ENCODE peak calls at places on chromosomes 7 and 10, in five cellular contexts. Q is CD8-positive, alpha-beta T cell; T is MCF 10A; F is Peyer's patch; Z is cardiac fibroblast. I is an unnamed sample.

GRCh38 chr7:90570373-90570959 is 25.7 kb upstream of the CDK14 start:
- DNase-seq in Q (no peak), T (no peak), F (no peak), Z (peak), I (no peak)

GRCh38 chr7:21869785-21870402 is 75.8 kb downstream of the CDCA7L start:
- DNase-seq in Q (no peak), T (no peak), F (no peak), Z (peak), I (no peak)

GRCh38 chr7:22759721-22760120 is 32.7 kb downstream of the IL6 start:
- DNase-seq in Q (no peak), T (no peak), F (no peak), Z (peak), I (no peak)

GRCh38 chr10:93445097-93445960 is 36.8 kb downstream of the MYOF start:
- DNase-seq in Q (no peak), T (peak), F (peak), Z (peak), I (no peak)

GRCh38 chr10:97796651-97797050 is 24.9 kb upstream of the SFRP5 start:
- DNase-seq in Q (no peak), T (no peak), F (no peak), Z (no peak), I (no peak)

GRCh38 chr10:73742454-73742734 is 1.8 kb upstream of the SEC24C start:
- DNase-seq in Q (no peak), T (no peak), F (no peak), Z (no peak), I (no peak)

GRCh38 chr7:98054585-98054984 is 52.1 kb upstream of the LMTK2 start:
- DNase-seq in Q (no peak), T (peak), F (no peak), Z (no peak), I (no peak)

GRCh38 chr10:30984563-30985328 is 46.9 kb downstream of the ZNF438 start:
- DNase-seq in Q (no peak), T (peak), F (no peak), Z (peak), I (no peak)

GRCh38 chr10:3477683-3478082 is 305.1 kb upstream of the PITRM1 start:
- DNase-seq in Q (no peak), T (peak), F (no peak), Z (peak), I (no peak)

GRCh38 chr7:77933394-77933793 is 134.8 kb downstream of the PHTF2 start:
- DNase-seq in Q (no peak), T (peak), F (no peak), Z (peak), I (no peak)

GRCh38 chr7:65946895-65947294 is 35.1 kb downstream of the GUSB start:
- DNase-seq in Q (no peak), T (peak), F (no peak), Z (peak), I (no peak)

GRCh38 chr10:131184503-131184902 is 127.0 kb downstream of the TCERG1L start:
- DNase-seq in Q (no peak), T (no peak), F (no peak), Z (no peak), I (no peak)

GRCh38 chr10:84329986-84330651 is 1.7 kb downstream of the CCSER2 start:
- DNase-seq in Q (peak), T (no peak), F (no peak), Z (no peak), I (peak)

GRCh38 chr7:73904219-73905136 is 43.5 kb downstream of the TMEM270 start:
- DNase-seq in Q (no peak), T (peak), F (no peak), Z (no peak), I (no peak)

GRCh38 chr7:107693396-107693795 is 32.8 kb downstream of the SLC26A4 start:
- DNase-seq in Q (no peak), T (no peak), F (no peak), Z (no peak), I (no peak)

GRCh38 chr10:107091126-107091525 is 73.4 kb downstream of the SORCS1 start:
- DNase-seq in Q (no peak), T (peak), F (no peak), Z (no peak), I (no peak)

DNA sequence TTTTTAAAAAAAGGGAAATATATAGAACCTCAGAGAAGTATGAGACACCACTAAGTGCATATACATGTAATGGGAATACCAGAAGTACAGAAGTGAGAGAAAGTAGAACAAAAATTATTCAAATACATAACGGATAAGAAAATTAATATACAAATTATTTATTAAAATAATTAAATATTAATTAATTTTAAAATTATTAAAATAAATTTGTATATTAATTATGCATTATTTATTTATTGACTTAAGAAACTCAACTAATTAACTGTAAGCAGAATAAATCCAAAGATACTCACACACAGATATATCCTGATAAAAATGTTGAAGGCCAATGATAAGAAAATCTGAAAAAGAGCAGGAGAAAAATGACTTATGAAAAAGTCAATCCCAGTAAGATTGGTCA is 1333.5 kb upstream of the CELF2 start:
- DNase-seq in Q (no peak), T (no peak), F (no peak), Z (no peak), I (no peak)
- TF ChIP-seq CTCF in Q (no peak), T (no peak), F (no peak), Z (no peak), I (no peak)

DNA sequence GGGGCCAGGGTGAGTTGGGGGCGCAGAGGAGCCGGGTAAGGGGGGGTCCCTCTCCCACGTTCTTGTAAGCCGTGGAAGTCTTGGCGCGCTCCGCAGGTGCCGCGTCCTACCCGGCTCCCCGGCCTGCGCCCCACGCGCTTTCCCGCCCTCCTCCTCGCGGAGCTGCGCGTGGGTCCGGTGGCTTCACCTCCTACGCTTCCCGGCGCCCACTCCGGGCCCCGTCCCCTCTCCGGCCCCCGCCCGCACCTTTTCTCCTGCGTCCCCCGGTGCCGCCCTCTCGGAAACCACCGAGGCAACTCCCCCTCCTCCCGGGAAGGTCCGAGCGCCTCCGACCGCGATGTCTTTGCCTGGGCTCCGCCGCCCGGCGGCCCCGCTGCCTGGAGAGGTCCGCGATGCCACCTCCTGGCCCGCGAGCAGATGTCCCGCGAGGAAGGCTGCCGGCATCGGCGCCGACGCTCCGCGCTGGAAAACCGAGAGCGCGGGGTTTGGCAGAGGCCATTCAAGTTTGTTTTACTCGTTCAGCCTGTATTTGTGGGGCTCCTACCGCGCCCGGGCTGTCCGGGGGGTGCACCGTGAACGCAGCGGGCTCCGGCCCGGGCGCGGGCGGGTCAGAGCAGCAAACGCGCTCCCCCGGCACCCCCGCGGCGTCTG is 2.4 kb upstream of the NKX6-2 start:
- DNase-seq in Q (no peak), T (no peak), F (no peak), Z (peak), I (no peak)
- TF ChIP-seq CTCF in Q (no peak), T (no peak), F (no peak), Z (peak), I (no peak)

GRCh38 chr7:2094454-2095039 is 138.2 kb downstream of the MAD1L1 start:
- DNase-seq in Q (no peak), T (no peak), F (no peak), Z (no peak), I (no peak)
- TF ChIP-seq CTCF in Q (no peak), T (no peak), F (no peak), Z (no peak), I (no peak)

DNA sequence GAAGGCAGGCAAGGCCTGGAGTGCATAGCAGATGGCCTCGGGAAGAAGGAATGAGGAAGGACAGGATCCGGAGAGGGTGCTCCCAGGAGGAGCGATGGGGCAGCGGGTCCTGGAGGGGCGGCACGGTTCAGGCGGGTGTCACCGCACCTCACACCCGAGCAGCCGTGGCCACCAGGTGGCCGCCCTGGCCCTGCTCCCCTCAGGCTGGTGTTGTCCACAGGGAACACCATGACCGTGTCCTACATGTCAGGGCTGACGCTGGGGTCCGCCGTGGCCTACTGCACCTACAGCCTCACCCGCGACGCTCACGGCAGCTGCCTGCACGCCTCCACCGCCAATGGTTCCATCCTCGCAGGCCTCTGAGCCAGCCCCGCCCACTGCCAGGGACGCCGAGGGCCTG is 19.8 kb downstream of the SLC29A4 start:
- DNase-seq in Q (no peak), T (no peak), F (no peak), Z (no peak), I (no peak)
- TF ChIP-seq CTCF in Q (no peak), T (no peak), F (no peak), Z (no peak), I (no peak)

GRCh38 chr10:21057989-21058388 is 160.9 kb upstream of the NEBL start:
- DNase-seq in Q (no peak), T (no peak), F (no peak), Z (peak), I (no peak)

GRCh38 chr10:21055339-21056135 is 158.4 kb upstream of the NEBL start:
- DNase-seq in Q (no peak), T (no peak), F (no peak), Z (no peak), I (no peak)

GRCh38 chr10:21057436-21057835 is 160.3 kb upstream of the NEBL start:
- DNase-seq in Q (no peak), T (no peak), F (no peak), Z (no peak), I (no peak)

GRCh38 chr10:21053953-21054352 is 156.8 kb upstream of the NEBL start:
- DNase-seq in Q (no peak), T (no peak), F (no peak), Z (no peak), I (no peak)

DNA sequence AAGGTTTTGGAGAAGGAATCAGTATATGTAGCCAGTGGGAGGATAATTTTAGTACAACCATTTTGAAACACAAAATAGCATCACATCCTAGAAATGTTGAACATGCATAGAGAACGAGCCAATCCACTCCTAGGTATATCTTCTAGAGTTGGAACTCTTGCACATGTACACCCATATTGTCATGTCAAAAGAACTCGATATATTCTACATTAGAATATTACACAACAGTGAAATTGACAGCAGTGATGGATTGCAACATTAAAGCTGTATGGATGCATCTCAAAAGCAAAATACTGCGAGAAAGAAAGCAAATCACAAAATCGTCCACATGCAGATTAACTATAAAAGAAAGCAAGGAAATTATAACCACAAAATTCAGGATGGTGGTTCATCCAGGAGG is 159.3 kb upstream of the NEBL start:
- DNase-seq in Q (no peak), T (no peak), F (no peak), Z (no peak), I (no peak)
- TF ChIP-seq CTCF in Q (no peak), T (no peak), F (no peak), Z (no peak), I (no peak)

GRCh38 chr10:95177429-95177828 is 16.6 kb upstream of the ACSM6 start:
- DNase-seq in Q (no peak), T (no peak), F (no peak), Z (no peak), I (no peak)

GRCh38 chr10:95178266-95178665 is 15.8 kb upstream of the ACSM6 start:
- DNase-seq in Q (no peak), T (no peak), F (no peak), Z (no peak), I (no peak)

GRCh38 chr10:95172851-95173250 is 21.2 kb upstream of the ACSM6 start:
- DNase-seq in Q (no peak), T (no peak), F (no peak), Z (no peak), I (no peak)

GRCh38 chr10:95178797-95179196 is 15.2 kb upstream of the ACSM6 start:
- DNase-seq in Q (no peak), T (no peak), F (no peak), Z (no peak), I (no peak)

DNA sequence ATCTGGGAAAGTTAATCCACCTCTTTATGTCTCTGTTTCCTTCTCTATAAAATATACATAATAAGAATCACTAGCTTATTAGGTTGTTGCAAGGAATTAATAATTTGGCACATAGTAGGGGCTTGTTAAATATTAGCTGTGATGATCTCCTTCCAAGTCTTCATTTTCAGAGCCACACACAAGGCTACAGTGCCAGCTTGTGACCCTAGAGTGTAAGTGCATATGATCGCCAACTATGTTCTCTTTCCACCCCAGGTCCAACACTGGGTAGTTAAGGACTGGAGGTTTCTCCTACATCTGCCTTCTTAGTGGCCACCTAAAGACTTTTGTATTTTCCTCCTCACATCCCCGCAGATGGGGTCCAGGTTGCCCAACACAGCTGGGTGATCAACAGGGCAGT is 17.9 kb upstream of the ACSM6 start:
- DNase-seq in Q (no peak), T (no peak), F (no peak), Z (no peak), I (no peak)
- TF ChIP-seq CTCF in Q (no peak), T (no peak), F (no peak), Z (no peak), I (no peak)